ENCODE peak calls at places on chromosomes 11 and 22, in six cellular contexts. Q is aorta, I is heart right ventricle, U is A673, R is mucosa of descending colon, P is transverse colon. O is an unnamed sample.

GRCh38 chr11:106087815-106088435 is 10.5 kb downstream of the AASDHPPT start:
- DNase-seq in U (peak; percentile 71), R (peak; percentile 57), I (peak; percentile 19), P (peak; percentile 36), Q (no peak), O (peak; percentile 22)

GRCh38 chr11:75105462-75105925 is 8.8 kb upstream of the OR2AT4 start:
- DNase-seq in R (no peak), I (no peak), P (no peak), U (peak; percentile 87), Q (no peak), O (no peak)

GRCh38 chr11:87437844-87438223 is 400.1 kb downstream of the TMEM135 start:
- DNase-seq in P (no peak), R (no peak), I (no peak), Q (no peak), U (no peak), O (no peak)

GRCh38 chr11:112844530-112844929 is 116.7 kb upstream of the NCAM1 start:
- DNase-seq in R (no peak), Q (no peak), P (no peak), I (peak; percentile 13), U (no peak), O (no peak)

GRCh38 chr22:27892811-27893210 is 26.2 kb downstream of the PITPNB start:
- DNase-seq in R (no peak), U (no peak), I (no peak), Q (no peak), P (no peak), O (no peak)

GRCh38 chr11:66717925-66718319 is 11.1 kb downstream of the SPTBN2 start:
- DNase-seq in U (no peak), I (no peak), P (no peak), R (no peak), Q (no peak), O (no peak)

GRCh38 chr11:9639985-9640384 is 23.9 kb upstream of the SWAP70 start:
- DNase-seq in R (no peak), I (no peak), U (no peak), P (no peak), Q (no peak), O (no peak)

GRCh38 chr22:19721486-19722172 is 1.7 kb upstream of the GP1BB start:
- DNase-seq in R (no peak), I (peak; percentile 14), U (no peak), P (no peak), Q (no peak), O (no peak)

GRCh38 chr11:59706518-59707285 is 6.9 kb downstream of the OR10V1 start:
- DNase-seq in U (no peak), I (no peak), R (peak; percentile 76), Q (no peak), P (peak; percentile 14), O (no peak)

GRCh38 chr11:68212421-68213134 is 518 bp downstream of the KMT5B start:
- DNase-seq in R (peak; percentile 69), U (peak; percentile 89), I (peak; percentile 75), P (peak; percentile 80), Q (peak; percentile 89), O (peak; percentile 72)

GRCh38 chr22:22981670-22982571 is 88.4 kb upstream of the GNAZ start:
- DNase-seq in P (no peak), R (no peak), U (no peak), I (no peak), Q (no peak), O (no peak)

GRCh38 chr11:36235750-36236149 is 53.5 kb downstream of the COMMD9 start:
- DNase-seq in P (no peak), R (no peak), U (no peak), Q (no peak), I (no peak), O (no peak)

GRCh38 chr11:75240381-75241035 is at the start of gene TPBGL:
- DNase-seq in I (peak; percentile 28), U (peak; percentile 63), P (no peak), R (no peak), Q (no peak), O (no peak)

GRCh38 chr11:116148056-116148455 is 624.7 kb downstream of the BUD13 start:
- DNase-seq in R (no peak), P (no peak), I (no peak), U (no peak), Q (no peak), O (no peak)

GRCh38 chr11:133842053-133842452 is 3.3 kb downstream of the SPATA19 start:
- DNase-seq in R (no peak), U (no peak), Q (no peak), I (no peak), P (no peak), O (no peak)

GRCh38 chr11:12845739-12846358 is 163.3 kb upstream of the RASSF10 start:
- DNase-seq in Q (no peak), P (peak; percentile 63), U (peak; percentile 70), R (peak; percentile 69), I (peak; percentile 27), O (peak; percentile 31)

GRCh38 chr11:113730887-113731726 is 25.0 kb upstream of the TMPRSS5 start:
- DNase-seq in I (no peak), P (peak; percentile 37), Q (no peak), U (peak; percentile 54), R (peak; percentile 58), O (no peak)

GRCh38 chr11:83292709-83293435 is 6.7 kb upstream of the CCDC90B start:
- DNase-seq in Q (no peak), P (no peak), I (no peak), R (peak; percentile 61), U (peak; percentile 95), O (no peak)

GRCh38 chr22:46030241-46030880 is 53.4 kb upstream of the WNT7B start:
- DNase-seq in U (no peak), I (no peak), Q (peak; percentile 57), R (no peak), P (no peak), O (peak; percentile 21)

GRCh38 chr11:35321532-35322320 is 97.6 kb downstream of the SLC1A2 start:
- DNase-seq in Q (no peak), R (no peak), U (peak; percentile 28), P (no peak), I (no peak), O (peak; percentile 22)

GRCh38 chr11:79616392-79616831 is 175.6 kb upstream of the TENM4 start:
- DNase-seq in U (no peak), R (no peak), P (no peak), I (no peak), Q (no peak), O (no peak)

GRCh38 chr22:49300241-49300640 is 527.4 kb downstream of the BRD1 start:
- DNase-seq in R (no peak), Q (peak; percentile 41), U (no peak), I (no peak), P (no peak), O (no peak)

GRCh38 chr22:49301398-49302149 is 526.1 kb downstream of the BRD1 start:
- DNase-seq in Q (peak; percentile 73), P (no peak), I (no peak), U (no peak), R (no peak), O (no peak)

GRCh38 chr22:49302150-49302460 is 525.6 kb downstream of the BRD1 start:
- DNase-seq in U (no peak), R (no peak), P (no peak), Q (no peak), I (no peak), O (no peak)

GRCh38 chr22:49299821-49300231 is 527.8 kb downstream of the BRD1 start:
- DNase-seq in I (no peak), R (no peak), U (no peak), P (no peak), Q (peak; percentile 55), O (no peak)

DNA sequence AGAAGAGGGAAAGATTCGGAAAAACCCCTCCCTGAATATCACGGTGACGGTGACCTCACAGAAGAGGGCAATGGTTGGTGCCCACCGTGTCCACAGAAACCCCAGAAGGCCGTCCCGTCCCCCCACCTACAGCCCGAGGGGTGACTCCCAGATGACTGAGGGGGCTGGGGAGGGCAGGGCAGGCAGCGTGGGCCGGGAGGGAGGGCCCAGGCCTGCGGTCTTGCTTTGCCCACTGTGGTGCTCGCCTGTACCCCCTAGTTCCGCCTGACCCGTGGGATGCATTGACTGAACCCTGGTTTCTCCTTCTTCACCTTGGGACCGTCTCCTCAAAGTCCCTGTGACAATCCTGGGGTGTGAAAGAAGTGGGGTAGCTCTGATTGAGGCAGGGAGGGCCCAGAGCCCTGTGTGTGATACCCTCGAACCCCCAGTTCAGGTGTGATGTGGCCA is 526.7 kb downstream of the BRD1 start:
- DNase-seq in Q (peak; percentile 33), I (no peak), P (no peak), R (no peak), U (no peak), O (no peak)
- H3K9me3 ChIP-seq in Q (no peaks in the 10 kb centered on the region), I (no peaks in the 10 kb centered on the region), P (no peaks in the 10 kb centered on the region), R (no peaks in the 10 kb centered on the region), U (no peaks in the 10 kb centered on the region), O (no peaks in the 10 kb centered on the region)

GRCh38 chr11:122692444-122692843 is 36.9 kb downstream of the UBASH3B start:
- DNase-seq in R (no peak), P (no peak), Q (no peak), I (no peak), U (no peak), O (no peak)
- H3K4me1 ChIP-seq in R (no peaks in the 10 kb centered on the region), P (peaks cover 10% of the 10 kb centered on the region), Q (no peaks in the 10 kb centered on the region), I (peaks cover 22% of the 10 kb centered on the region), U (peaks cover 27% of the 10 kb centered on the region), O (peaks cover 26% of the 10 kb centered on the region)

DNA sequence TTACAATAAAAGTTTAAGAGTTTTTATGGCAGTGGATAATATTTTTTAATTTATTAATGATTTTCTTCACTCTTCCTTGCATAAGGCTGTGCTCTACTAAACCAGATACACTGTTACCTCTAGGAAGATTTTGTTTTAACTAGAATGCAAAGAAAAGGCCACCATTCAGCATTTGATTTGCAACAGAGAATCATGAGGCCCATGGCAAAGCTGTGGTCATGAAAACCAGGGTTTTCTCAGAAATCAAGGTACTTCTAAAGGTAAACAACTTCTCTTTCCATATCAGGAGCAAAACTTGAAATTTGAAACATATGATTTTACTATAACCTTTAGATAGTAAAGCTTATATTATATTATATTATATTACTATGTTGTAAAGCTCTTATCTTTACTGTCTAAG is 94.4 kb downstream of the FAM76B start:
- DNase-seq in I (no peak), P (no peak), Q (no peak), R (no peak), U (no peak), O (no peak)
- H3K9me3 ChIP-seq in I (no peaks in the 10 kb centered on the region), P (no peaks in the 10 kb centered on the region), Q (no peaks in the 10 kb centered on the region), R (no peaks in the 10 kb centered on the region), U (no peaks in the 10 kb centered on the region), O (peaks cover 8% of the 10 kb centered on the region)

GRCh38 chr22:39151329-39151975 is 1.0 kb downstream of the CBX7 start:
- DNase-seq in Q (peak; percentile 71), U (no peak), P (no peak), I (peak; percentile 34), R (no peak), O (no peak)

GRCh38 chr22:39149915-39150847 is 2.3 kb downstream of the CBX7 start:
- DNase-seq in P (no peak), Q (peak; percentile 55), R (no peak), U (no peak), I (no peak), O (no peak)

GRCh38 chr22:39152024-39152510 is 413 bp downstream of the CBX7 start:
- DNase-seq in Q (no peak), I (no peak), U (no peak), R (no peak), P (no peak), O (no peak)

GRCh38 chr22:39152511-39153219 is at the start of gene CBX7:
- DNase-seq in P (peak; percentile 94), Q (peak; percentile 99), R (peak; percentile 96), U (peak; percentile 89), I (peak; percentile 96), O (peak; percentile 96)

DNA sequence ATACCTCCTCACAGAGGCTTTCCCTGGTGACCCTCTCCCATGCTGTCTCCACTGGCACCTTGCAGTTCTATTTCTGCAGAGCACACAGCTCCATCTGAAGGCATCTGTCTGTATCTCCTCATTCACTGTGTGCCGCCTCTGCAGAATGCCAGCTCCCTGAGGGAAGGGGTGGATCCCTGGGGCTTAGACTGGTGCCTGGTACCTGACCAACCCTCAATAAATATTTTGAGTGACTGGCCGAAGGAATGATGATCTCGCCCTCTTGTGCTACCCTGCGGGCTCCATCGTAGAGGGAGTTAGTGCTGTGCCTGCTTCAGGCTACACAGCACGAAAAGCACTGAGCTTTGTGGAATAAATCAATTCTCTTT is 1.6 kb downstream of the CBX7 start:
- DNase-seq in Q (peak; percentile 19), P (no peak), I (no peak), R (no peak), U (no peak), O (no peak)
- H3K4me1 ChIP-seq in Q (no peaks in the 10 kb centered on the region), P (peaks cover 55% of the 10 kb centered on the region), I (peaks cover 70% of the 10 kb centered on the region), R (peaks cover 14% of the 10 kb centered on the region), U (peaks cover 22% of the 10 kb centered on the region), O (peaks cover 73% of the 10 kb centered on the region)